ENCODE peak calls at places on chromosomes 7 and 10, in eight cellular contexts. T is CD8-positive, alpha-beta memory T cell; D is adrenal gland; S is kidney; L is AG04450; F is hepatocyte; U is neural progenitor cell; G is astrocyte. P is an unnamed sample.

GRCh38 chr7:33807779-33808482 is 97.4 kb upstream of the BMPER start:
- DNase-seq in G (peak; percentile 88), D (no peak), U (peak; percentile 25), S (no peak), F (peak; percentile 69), L (no peak), T (no peak), P (no peak)

GRCh38 chr10:87608756-87609155 is 50.9 kb upstream of the PAPSS2 start:
- DNase-seq in L (no peak), S (no peak), T (no peak), U (no peak), F (peak; percentile 37), G (no peak), D (no peak), P (no peak)

GRCh38 chr7:45180084-45180986 is 22.7 kb downstream of the RAMP3 start:
- DNase-seq in T (no peak), D (no peak), U (no peak), L (no peak), G (no peak), F (no peak), S (peak; percentile 34), P (no peak)

GRCh38 chr10:100996678-100997363 is 2.8 kb upstream of the LZTS2 start:
- DNase-seq in T (no peak), G (no peak), L (no peak), S (peak; percentile 85), U (peak; percentile 80), D (peak; percentile 59), F (peak; percentile 70), P (peak; percentile 45)

GRCh38 chr10:5625992-5626777 is 40.2 kb downstream of the ASB13 start:
- DNase-seq in U (no peak), D (peak; percentile 57), T (no peak), F (no peak), G (no peak), S (no peak), L (no peak), P (no peak)

GRCh38 chr10:3172081-3172445 is 519 bp downstream of the PITRM1 start:
- DNase-seq in G (peak; percentile 65), D (no peak), F (peak; percentile 46), L (peak; percentile 24), U (no peak), T (no peak), S (peak; percentile 80), P (no peak)

GRCh38 chr7:82017334-82017943 is 247.6 kb upstream of the HGF start:
- DNase-seq in G (peak; percentile 22), D (no peak), L (peak; percentile 13), F (peak; percentile 21), S (no peak), T (no peak), U (peak; percentile 24), P (no peak)

GRCh38 chr10:73859441-73860049 is 14.8 kb downstream of the CAMK2G start:
- DNase-seq in D (no peak), L (no peak), F (no peak), T (peak; percentile 67), U (no peak), G (no peak), S (no peak), P (no peak)

GRCh38 chr10:8332730-8333111 is 278.2 kb downstream of the GATA3 start:
- DNase-seq in F (no peak), U (no peak), G (no peak), T (no peak), D (no peak), S (no peak), L (no peak), P (no peak)

GRCh38 chr10:104032144-104032775 is 53.4 kb downstream of the COL17A1 start:
- DNase-seq in T (no peak), G (no peak), L (no peak), F (no peak), U (peak; percentile 48), S (no peak), D (no peak), P (no peak)

GRCh38 chr10:132516771-132517725 is 20.5 kb upstream of the INPP5A start:
- DNase-seq in G (peak; percentile 93), L (peak; percentile 91), U (peak; percentile 55), S (peak; percentile 99), F (peak; percentile 95), D (peak; percentile 95), T (no peak), P (no peak)
- H3K4me3 ChIP-seq in G (peak overlapping the region; percentile 29), L (peak overlapping the region; percentile 20), U (peak overlapping the region; percentile 3), S (no peak overlapping the region), F (no peak overlapping the region), D (peak overlapping the region; percentile 31), T (no peak overlapping the region), P (no peak overlapping the region)

DNA sequence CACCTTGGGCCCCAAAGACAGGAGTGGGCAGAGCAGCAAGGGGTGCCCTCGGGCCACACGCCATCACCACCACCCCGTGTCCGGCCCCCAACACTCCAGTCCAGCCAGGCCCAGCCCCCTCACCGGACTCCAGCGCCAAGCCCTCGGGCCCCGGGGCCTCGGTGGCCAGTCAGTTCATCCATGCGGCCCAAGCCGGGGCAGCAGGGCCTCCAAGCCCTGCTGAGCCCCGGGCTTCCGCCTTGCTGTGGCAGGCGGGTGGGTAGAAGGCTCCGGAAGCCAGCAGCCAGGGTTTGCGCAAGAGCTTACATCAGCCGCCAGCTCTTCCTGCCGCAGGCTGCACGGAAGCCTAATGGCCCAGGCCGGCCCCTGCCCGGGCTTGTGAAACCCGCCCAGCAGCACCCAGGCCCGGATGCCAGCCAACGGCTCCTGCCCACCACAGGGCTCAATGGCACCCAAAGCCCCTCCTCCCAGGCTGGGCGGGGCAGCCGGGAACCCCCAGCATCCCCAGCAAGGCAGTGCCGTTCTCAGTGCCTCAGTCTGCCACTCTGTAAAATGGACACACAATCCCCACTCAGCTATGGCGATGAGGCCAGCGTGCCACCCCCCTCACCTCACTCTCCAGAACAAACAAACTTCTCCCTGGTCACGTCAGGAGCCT is 26.5 kb downstream of the TNRC18 start:
- DNase-seq in D (peak; percentile 83), G (peak; percentile 42), T (peak; percentile 96), F (peak; percentile 63), U (no peak), S (peak; percentile 95), L (peak; percentile 57), P (peak; percentile 90)
- H3K4me3 ChIP-seq in D (peak overlapping the region; percentile 36), G (no peak overlapping the region), T (peak overlapping the region; percentile 99), F (no peak overlapping the region), U (no peak overlapping the region), S (no peak overlapping the region), L (peak overlapping the region; percentile 32), P (peak overlapping the region; percentile 99)

GRCh38 chr7:13742719-13743640 is 246.5 kb downstream of the ETV1 start:
- DNase-seq in D (peak; percentile 36), S (no peak), U (peak; percentile 35), L (peak; percentile 20), T (no peak), G (peak; percentile 64), F (peak; percentile 61), P (no peak)

GRCh38 chr7:13742126-13742525 is 247.3 kb downstream of the ETV1 start:
- DNase-seq in G (peak; percentile 95), L (no peak), U (no peak), D (no peak), S (no peak), F (peak; percentile 8), T (no peak), P (no peak)

GRCh38 chr7:13731643-13732042 is 257.8 kb downstream of the ETV1 start:
- DNase-seq in T (no peak), S (no peak), D (no peak), G (peak; percentile 80), L (no peak), F (no peak), U (no peak), P (no peak)

GRCh38 chr7:13737563-13737962 is 251.9 kb downstream of the ETV1 start:
- DNase-seq in S (no peak), L (no peak), F (no peak), G (no peak), T (no peak), D (no peak), U (no peak), P (no peak)
- H3K4me3 ChIP-seq in S (no peak overlapping the region), L (no peak overlapping the region), F (no peak overlapping the region), G (no peak overlapping the region), T (no peak overlapping the region), D (no peak overlapping the region), U (no peak overlapping the region), P (no peak overlapping the region)

DNA sequence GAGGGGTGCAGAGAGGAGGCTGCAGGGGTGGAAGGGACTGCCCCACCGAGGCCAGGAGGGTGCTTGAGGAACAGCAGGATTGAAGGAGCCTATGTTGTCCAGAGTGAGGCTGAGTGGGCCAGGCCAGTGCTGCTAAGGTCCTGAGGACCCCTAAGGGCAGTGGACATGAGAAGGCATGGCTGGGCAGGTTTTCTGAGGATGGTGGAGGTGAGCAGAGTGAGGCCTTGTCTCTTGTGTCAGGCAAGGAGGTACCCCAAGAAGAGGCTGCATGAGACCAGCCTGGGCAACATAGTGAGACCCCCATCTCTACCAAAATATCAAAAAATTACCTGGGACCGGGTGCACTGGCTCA is 5.2 kb downstream of the SH2B2 start:
- DNase-seq in S (no peak), L (no peak), F (no peak), G (no peak), D (no peak), U (no peak), T (no peak), P (no peak)
- H3K4me3 ChIP-seq in S (no peak overlapping the region), L (no peak overlapping the region), F (no peak overlapping the region), G (no peak overlapping the region), D (no peak overlapping the region), U (no peak overlapping the region), T (no peak overlapping the region), P (no peak overlapping the region)

DNA sequence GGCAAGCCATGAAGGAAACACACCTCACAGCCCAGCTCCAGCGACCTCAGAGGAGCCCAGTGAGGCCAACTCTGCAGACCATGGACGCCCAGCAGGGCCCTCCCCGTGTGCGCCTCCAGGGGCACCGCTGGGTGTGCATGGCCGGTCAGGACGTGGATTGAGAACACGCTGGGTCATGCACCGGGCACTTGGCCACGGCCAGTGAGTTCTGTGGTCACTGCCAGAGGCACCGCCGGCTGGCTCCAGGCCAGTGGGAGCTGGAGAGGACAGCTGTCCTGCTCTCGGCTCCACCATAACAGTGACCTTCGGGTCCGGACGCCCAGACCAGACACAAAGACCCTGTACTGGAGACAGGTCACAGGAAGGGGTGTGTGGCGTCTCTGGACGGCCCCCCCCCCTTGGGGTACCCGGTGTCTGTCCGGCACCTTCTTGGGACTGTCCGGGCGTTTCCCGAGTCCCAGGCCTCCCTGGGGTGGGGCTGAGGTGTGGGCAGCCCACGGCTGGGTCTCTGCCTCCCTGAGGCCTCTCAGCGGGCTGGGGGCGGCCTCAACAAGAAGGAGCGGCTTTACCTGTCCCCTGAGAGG is 50.4 kb upstream of the NKX6-2 start:
- DNase-seq in L (no peak), D (peak; percentile 72), F (no peak), T (no peak), S (peak; percentile 95), U (no peak), G (no peak), P (no peak)
- H3K4me3 ChIP-seq in L (no peak overlapping the region), D (no peak overlapping the region), F (no peak overlapping the region), T (no peak overlapping the region), S (no peak overlapping the region), U (no peak overlapping the region), G (no peak overlapping the region), P (no peak overlapping the region)

DNA sequence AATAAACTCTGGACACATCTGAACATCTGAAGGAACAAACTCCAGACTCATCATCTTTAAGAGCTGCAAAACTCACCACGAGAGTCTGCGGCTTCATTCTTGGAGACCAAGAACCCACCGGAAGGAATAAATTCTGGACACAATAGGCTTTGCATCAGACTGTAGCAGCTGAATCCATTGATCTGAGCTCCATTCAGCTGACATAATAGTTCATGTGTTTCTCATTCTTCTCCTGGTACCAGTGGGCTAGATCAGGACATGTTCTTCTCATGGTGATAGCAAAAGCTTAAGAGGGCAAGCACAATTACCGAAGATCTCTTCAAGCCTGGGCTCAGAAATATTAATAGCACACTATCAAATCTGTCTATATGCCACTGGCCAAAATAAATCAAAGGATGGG is 20.5 kb upstream of the GNAI1 start:
- DNase-seq in F (no peak), T (no peak), D (no peak), S (no peak), L (no peak), U (no peak), G (no peak), P (no peak)
- H3K4me3 ChIP-seq in F (no peak overlapping the region), T (no peak overlapping the region), D (no peak overlapping the region), S (no peak overlapping the region), L (no peak overlapping the region), U (no peak overlapping the region), G (no peak overlapping the region), P (no peak overlapping the region)

P was measured in naive thymus-derived CD4-positive, alpha-beta T cell.